ENCODE peak calls at places on chromosomes 12 and 14, in four cellular contexts. One of them, this sample, is unnamed.

GRCh38 chr12:116443706-116444589 is 115.2 kb upstream of the MAP1LC3B2 start:
- DNase-seq in right lobe of liver: no peak
- DNase-seq in endothelial cell of umbilical vein: no peak
- DNase-seq in IMR-90: no peak
- DNase-seq in this sample: no peak

GRCh38 chr14:55240526-55241178 is 30.6 kb upstream of the FBXO34 start:
- DNase-seq in right lobe of liver: no peak
- DNase-seq in IMR-90: peak
- DNase-seq in endothelial cell of umbilical vein: no peak
- DNase-seq in this sample: no peak

GRCh38 chr14:57865450-57866198 is at the start of gene SLC35F4:
- DNase-seq in endothelial cell of umbilical vein: no peak
- DNase-seq in right lobe of liver: no peak
- DNase-seq in IMR-90: no peak
- DNase-seq in this sample: no peak

GRCh38 chr12:58847876-58848600 is 72.3 kb downstream of the LRIG3 start:
- DNase-seq in right lobe of liver: no peak
- DNase-seq in IMR-90: no peak
- DNase-seq in endothelial cell of umbilical vein: peak
- DNase-seq in this sample: no peak

GRCh38 chr14:94021001-94021400 is 5.1 kb upstream of the OTUB2 start:
- DNase-seq in IMR-90: peak
- DNase-seq in right lobe of liver: no peak
- DNase-seq in endothelial cell of umbilical vein: no peak
- DNase-seq in this sample: no peak

GRCh38 chr12:124391340-124392261 is 96.7 kb downstream of the RFLNA start:
- DNase-seq in IMR-90: peak
- DNase-seq in right lobe of liver: peak
- DNase-seq in endothelial cell of umbilical vein: peak
- DNase-seq in this sample: peak

GRCh38 chr12:63319936-63320633 is 169.1 kb upstream of the AVPR1A start:
- DNase-seq in right lobe of liver: no peak
- DNase-seq in endothelial cell of umbilical vein: no peak
- DNase-seq in IMR-90: no peak
- DNase-seq in this sample: no peak

GRCh38 chr12:129790930-129791329 is 112.9 kb downstream of the TMEM132D start:
- DNase-seq in endothelial cell of umbilical vein: no peak
- DNase-seq in IMR-90: no peak
- DNase-seq in right lobe of liver: no peak
- DNase-seq in this sample: no peak

GRCh38 chr12:123845881-123846280 is 83.8 kb downstream of the DNAH10 start:
- DNase-seq in IMR-90: no peak
- DNase-seq in endothelial cell of umbilical vein: no peak
- DNase-seq in right lobe of liver: peak
- DNase-seq in this sample: no peak

GRCh38 chr12:131738196-131738595 is 27.3 kb downstream of the SFSWAP start:
- DNase-seq in endothelial cell of umbilical vein: no peak
- DNase-seq in right lobe of liver: no peak
- DNase-seq in IMR-90: no peak
- DNase-seq in this sample: no peak

GRCh38 chr12:96150442-96150841 is 43.7 kb upstream of the ELK3 start:
- DNase-seq in endothelial cell of umbilical vein: no peak
- DNase-seq in IMR-90: no peak
- DNase-seq in right lobe of liver: no peak
- DNase-seq in this sample: no peak

GRCh38 chr12:65602579-65603295 is 221.5 kb upstream of the HMGA2 start:
- DNase-seq in IMR-90: peak
- DNase-seq in endothelial cell of umbilical vein: peak
- DNase-seq in right lobe of liver: peak
- DNase-seq in this sample: peak

GRCh38 chr14:89504602-89505320 is 87.7 kb upstream of the FOXN3 start:
- DNase-seq in endothelial cell of umbilical vein: no peak
- DNase-seq in right lobe of liver: no peak
- DNase-seq in IMR-90: peak
- DNase-seq in this sample: no peak

GRCh38 chr14:100306256-100306505 is at the start of gene SLC25A29:
- DNase-seq in right lobe of liver: no peak
- DNase-seq in IMR-90: no peak
- DNase-seq in endothelial cell of umbilical vein: no peak
- DNase-seq in this sample: no peak

DNA sequence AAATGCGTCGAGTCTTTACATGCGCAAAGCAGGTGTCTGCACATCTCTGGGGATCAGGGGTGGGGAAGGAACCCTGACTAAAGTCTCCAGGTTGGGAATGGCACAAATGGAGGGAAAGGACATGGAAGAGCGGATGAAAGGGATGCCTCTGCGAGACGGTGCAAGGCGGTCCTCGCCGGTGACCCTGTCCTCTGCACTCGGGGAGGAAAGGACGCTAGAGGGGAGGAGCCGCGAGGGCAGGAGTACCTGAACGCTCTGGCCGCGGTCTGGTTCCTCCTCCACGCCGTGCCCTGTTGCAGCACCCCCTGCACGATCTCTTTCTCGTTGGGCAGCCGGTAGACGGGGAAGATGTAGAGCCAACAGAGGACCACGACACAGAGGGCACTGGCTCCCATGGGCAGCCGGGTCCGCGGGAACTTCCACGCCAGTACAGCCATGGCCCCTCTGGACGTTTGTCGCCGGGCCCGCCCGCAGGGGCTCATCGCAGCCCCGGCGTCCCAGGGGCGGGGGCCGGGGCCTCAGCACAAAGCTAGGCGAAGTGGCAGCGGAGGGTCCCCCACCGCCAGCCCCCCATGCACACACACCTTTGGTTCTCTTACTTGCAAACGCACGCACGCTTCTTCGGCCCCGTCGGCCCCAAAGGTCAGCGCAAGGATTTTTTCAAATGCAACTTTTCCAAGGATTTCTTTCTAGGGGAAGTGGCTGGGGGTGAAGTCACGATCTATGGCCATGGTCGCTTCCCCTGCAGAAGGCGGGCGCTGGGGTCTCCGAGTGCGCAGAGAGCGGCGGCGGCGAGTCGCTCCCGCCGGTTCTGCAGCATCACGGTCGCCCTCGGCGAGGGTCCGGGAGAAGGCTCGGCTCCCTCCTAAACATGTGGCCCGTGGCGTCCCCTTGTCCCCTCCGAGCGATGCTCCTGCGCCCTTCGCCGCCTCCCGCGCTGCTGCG is 484 bp downstream of the ST8SIA1 start:
- DNase-seq in right lobe of liver: no peak
- DNase-seq in IMR-90: no peak
- DNase-seq in endothelial cell of umbilical vein: no peak
- DNase-seq in this sample: peak
- H3K4me3 ChIP-seq in right lobe of liver: peak
- H3K4me3 ChIP-seq in IMR-90: peak
- H3K4me3 ChIP-seq in endothelial cell of umbilical vein: peak
- H3K4me3 ChIP-seq in this sample: peak

DNA sequence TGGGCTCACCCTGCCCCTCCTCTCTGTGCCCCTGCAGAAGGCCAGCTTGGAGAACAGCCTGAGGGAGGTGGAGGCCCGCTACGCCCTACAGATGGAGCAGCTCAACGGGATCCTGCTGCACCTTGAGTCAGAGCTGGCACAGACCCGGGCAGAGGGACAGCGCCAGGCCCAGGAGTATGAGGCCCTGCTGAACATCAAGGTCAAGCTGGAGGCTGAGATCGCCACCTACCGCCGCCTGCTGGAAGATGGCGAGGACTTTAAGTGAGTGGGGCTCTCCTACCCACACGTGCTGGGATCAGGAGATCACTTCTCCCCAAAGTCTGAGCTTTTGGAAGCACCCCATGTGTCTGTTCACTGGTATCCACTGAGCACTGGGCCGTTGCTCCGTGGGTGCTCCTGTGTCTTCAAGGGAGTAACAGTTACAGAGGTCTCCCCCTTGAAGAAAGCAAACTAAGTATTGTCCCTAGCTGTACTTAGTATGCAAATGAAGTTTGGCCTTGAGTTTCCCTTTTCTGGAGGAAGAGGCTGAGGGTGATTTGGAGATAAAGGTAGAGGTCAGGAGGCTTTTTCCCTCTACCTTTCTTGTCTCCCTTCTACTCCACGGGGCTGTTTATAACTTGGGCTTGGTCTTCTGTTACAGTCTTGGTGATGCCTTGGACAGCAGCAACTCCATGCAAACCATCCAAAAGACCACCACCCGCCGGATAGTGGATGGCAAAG is 3.3 kb downstream of the KRT18 start:
- DNase-seq in right lobe of liver: peak
- DNase-seq in IMR-90: no peak
- DNase-seq in endothelial cell of umbilical vein: no peak
- DNase-seq in this sample: no peak
- TF ChIP-seq POLR2A in right lobe of liver: no peak
- TF ChIP-seq POLR2A in IMR-90: no peak
- TF ChIP-seq POLR2A in endothelial cell of umbilical vein: no peak
- TF ChIP-seq POLR2A in this sample: no peak

GRCh38 chr12:104741072-104741471 is 217.0 kb downstream of the SLC41A2 start:
- DNase-seq in endothelial cell of umbilical vein: no peak
- DNase-seq in IMR-90: no peak
- DNase-seq in right lobe of liver: no peak
- DNase-seq in this sample: no peak

GRCh38 chr12:104743181-104743580 is 214.9 kb downstream of the SLC41A2 start:
- DNase-seq in right lobe of liver: no peak
- DNase-seq in endothelial cell of umbilical vein: no peak
- DNase-seq in IMR-90: no peak
- DNase-seq in this sample: no peak

GRCh38 chr12:104740668-104741067 is 217.4 kb downstream of the SLC41A2 start:
- DNase-seq in endothelial cell of umbilical vein: no peak
- DNase-seq in right lobe of liver: no peak
- DNase-seq in IMR-90: no peak
- DNase-seq in this sample: no peak

GRCh38 chr12:104742551-104742961 is 215.5 kb downstream of the SLC41A2 start:
- DNase-seq in right lobe of liver: no peak
- DNase-seq in endothelial cell of umbilical vein: no peak
- DNase-seq in IMR-90: no peak
- DNase-seq in this sample: no peak

DNA sequence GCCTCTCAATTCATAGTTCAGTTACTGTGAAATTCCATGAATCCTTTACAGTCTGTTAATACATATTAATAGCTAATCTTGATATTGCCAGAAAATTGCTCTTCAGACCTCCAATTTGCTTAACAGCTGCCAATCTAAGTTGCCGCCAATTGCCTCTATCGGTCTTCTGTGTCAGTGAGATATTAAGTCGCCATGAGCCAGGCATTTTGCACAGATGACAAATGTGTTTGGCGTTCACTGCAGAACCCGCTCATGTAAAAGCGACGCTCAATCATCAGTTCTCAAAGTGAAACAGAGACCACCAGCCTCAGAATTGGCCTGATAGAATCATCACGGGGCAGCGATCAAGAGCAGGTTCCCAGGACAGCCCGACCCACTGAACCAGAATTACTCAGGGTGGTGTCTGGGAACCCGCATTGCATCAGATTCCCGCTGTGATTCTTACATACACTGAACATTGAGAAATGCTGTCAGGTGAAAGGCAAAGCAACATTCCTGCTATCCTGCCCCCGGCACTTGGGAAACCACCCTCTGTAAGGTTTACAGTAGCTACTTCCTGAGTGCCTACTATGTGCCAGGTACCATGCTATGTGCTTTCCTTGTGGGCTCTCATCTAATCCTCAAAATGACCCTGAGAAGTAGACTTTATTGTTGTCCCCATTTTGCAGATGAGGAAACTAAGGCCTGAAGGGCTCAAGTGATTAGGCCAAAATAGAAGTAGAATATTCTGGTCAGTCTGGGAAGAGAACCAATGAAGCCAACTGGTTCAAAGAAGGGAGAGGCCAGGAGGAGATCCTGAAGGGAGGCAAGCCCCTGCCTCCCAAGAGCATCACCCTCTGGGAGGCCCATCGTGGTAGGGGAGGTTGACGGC is 216.4 kb downstream of the SLC41A2 start:
- DNase-seq in endothelial cell of umbilical vein: no peak
- DNase-seq in IMR-90: no peak
- DNase-seq in right lobe of liver: no peak
- DNase-seq in this sample: no peak
- H3K4me3 ChIP-seq in endothelial cell of umbilical vein: no peak
- H3K4me3 ChIP-seq in IMR-90: no peak
- H3K4me3 ChIP-seq in right lobe of liver: no peak
- H3K4me3 ChIP-seq in this sample: no peak

GRCh38 chr14:52950410-52950897 is 396 bp downstream of the FERMT2 start:
- DNase-seq in right lobe of liver: peak
- DNase-seq in IMR-90: peak
- DNase-seq in endothelial cell of umbilical vein: peak
- DNase-seq in this sample: peak

GRCh38 chr14:52949249-52949648 is 1.6 kb downstream of the FERMT2 start:
- DNase-seq in IMR-90: no peak
- DNase-seq in right lobe of liver: no peak
- DNase-seq in endothelial cell of umbilical vein: peak
- DNase-seq in this sample: no peak

GRCh38 chr14:52951730-52952481 is 1.1 kb upstream of the FERMT2 start:
- DNase-seq in right lobe of liver: peak
- DNase-seq in IMR-90: peak
- DNase-seq in endothelial cell of umbilical vein: peak
- DNase-seq in this sample: no peak

GRCh38 chr14:52949711-52950409 is 990 bp downstream of the FERMT2 start:
- DNase-seq in endothelial cell of umbilical vein: peak
- DNase-seq in IMR-90: peak
- DNase-seq in right lobe of liver: no peak
- DNase-seq in this sample: no peak

DNA sequence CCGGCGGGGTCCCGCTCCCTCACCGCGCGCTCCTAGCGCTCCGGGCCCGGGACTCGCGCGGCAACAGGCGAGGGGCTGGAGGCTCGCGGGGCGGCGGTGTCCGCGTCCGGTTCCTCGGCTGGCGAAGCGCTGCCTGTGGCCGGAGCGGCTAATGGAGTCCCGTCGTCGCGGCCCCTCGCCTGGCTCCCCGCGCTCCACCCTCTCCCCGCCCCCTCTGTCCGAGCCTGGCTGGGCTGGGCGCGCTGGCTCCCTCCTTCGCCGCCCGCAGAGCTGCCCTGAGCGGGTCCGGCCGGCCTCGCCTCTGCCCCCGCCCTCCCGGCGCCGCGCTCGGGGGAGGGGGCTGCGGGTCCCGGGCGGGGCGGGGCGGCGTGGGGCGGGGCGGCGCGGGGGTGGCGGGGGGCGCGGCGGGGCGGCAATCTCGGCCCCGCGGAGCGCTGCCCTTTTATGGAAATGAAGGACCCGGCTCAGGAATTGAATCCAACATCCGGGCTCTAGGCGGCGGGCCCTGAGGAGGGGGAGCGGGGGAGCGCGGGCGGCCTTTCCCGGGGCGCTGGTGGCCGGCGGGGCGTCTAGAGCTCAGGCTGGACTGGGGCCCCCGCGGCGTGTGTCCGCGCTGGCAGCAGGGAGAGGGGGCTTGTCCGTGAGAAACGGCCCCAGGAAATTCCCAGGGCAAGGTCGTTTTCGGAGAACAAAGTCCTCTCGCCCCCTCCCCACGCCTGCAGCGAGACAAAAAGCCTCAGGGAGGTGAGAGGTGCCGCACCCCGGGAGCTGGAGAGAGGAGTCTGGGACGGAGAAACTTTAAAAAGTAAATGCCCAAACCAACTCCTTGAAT is at the start of gene FERMT2:
- DNase-seq in endothelial cell of umbilical vein: peak
- DNase-seq in IMR-90: peak
- DNase-seq in right lobe of liver: peak
- DNase-seq in this sample: peak
- TF ChIP-seq POLR2A in endothelial cell of umbilical vein: peak
- TF ChIP-seq POLR2A in IMR-90: peak
- TF ChIP-seq POLR2A in right lobe of liver: peak
- TF ChIP-seq POLR2A in this sample: peak